ENCODE peak calls at places on chromosome 11, in six cellular contexts. Z is PC-3, R is GM23338, F is mammary epithelial cell, U is fibroblast of lung, P is H9. H is an unnamed sample. For H3K79me2, the result is how much of the 10 kb centered on the place peaks cover.

GRCh38 chr11:2844996-2845395 is 40.6 kb downstream of the CDKN1C start:
- DNase-seq in P (no peak), F (no peak), Z (no peak), R (no peak), U (no peak), H (no peak)

GRCh38 chr11:3122775-3123201 is 42.3 kb downstream of the OSBPL5 start:
- DNase-seq in P (no peak), Z (no peak), U (no peak), F (no peak), R (no peak), H (no peak)

GRCh38 chr11:126348806-126349582 is 6.5 kb upstream of the ST3GAL4 start:
- DNase-seq in P (no peak), Z (no peak), F (no peak), U (peak), R (no peak), H (no peak)

GRCh38 chr11:12066056-12066798 is 44.2 kb upstream of the MICAL2 start:
- DNase-seq in U (peak), R (no peak), Z (peak), P (no peak), F (peak), H (peak)

GRCh38 chr11:67058506-67058905 is 1.9 kb downstream of the RHOD start:
- DNase-seq in R (no peak), P (no peak), Z (no peak), U (no peak), F (no peak), H (no peak)

GRCh38 chr11:69427337-69427736 is 54.1 kb upstream of the LINC01488 start:
- DNase-seq in U (no peak), F (no peak), R (no peak), Z (no peak), P (no peak), H (no peak)

GRCh38 chr11:34653851-34654490 is 33.1 kb downstream of the EHF start:
- DNase-seq in F (peak), P (no peak), Z (peak), U (peak), R (no peak), H (peak)

GRCh38 chr11:75350743-75351540 is 519 bp downstream of the ARRB1 start:
- DNase-seq in Z (peak), R (peak), P (peak), U (peak), F (no peak), H (no peak)

GRCh38 chr11:1943977-1944376 is 3.2 kb upstream of the MRPL23 start:
- DNase-seq in F (peak), Z (peak), R (no peak), U (no peak), P (no peak), H (no peak)

GRCh38 chr11:28176231-28176853 is 68.2 kb downstream of the METTL15 start:
- DNase-seq in U (peak), R (no peak), P (no peak), Z (peak), F (peak), H (no peak)

GRCh38 chr11:93652161-93652597 is 9.3 kb upstream of the CEP295 start:
- DNase-seq in P (no peak), R (peak), F (peak), U (peak), Z (peak), H (peak)

GRCh38 chr11:106961518-106961917 is 56.8 kb downstream of the GUCY1A2 start:
- DNase-seq in Z (peak), P (no peak), U (peak), R (no peak), F (peak), H (no peak)

GRCh38 chr11:107215006-107215405 is 196.7 kb upstream of the GUCY1A2 start:
- DNase-seq in U (no peak), Z (no peak), R (no peak), F (no peak), P (no peak), H (no peak)

GRCh38 chr11:126007263-126007662 is 55.4 kb downstream of the CDON start:
- DNase-seq in P (no peak), F (peak), U (peak), R (no peak), Z (peak), H (peak)

GRCh38 chr11:9693801-9694553 is 30.1 kb downstream of the SWAP70 start:
- DNase-seq in Z (no peak), R (no peak), U (no peak), P (no peak), F (peak), H (no peak)

GRCh38 chr11:35629914-35630313 is 11.7 kb downstream of the FJX1 start:
- DNase-seq in Z (peak), F (peak), P (no peak), R (no peak), U (peak), H (peak)

GRCh38 chr11:1301220-1302000 is 8.0 kb downstream of the TOLLIP start:
- DNase-seq in U (no peak), Z (no peak), P (peak), R (no peak), F (no peak), H (no peak)

GRCh38 chr11:68832476-68833176 is 9.1 kb downstream of the CPT1A start:
- DNase-seq in F (peak), P (no peak), R (no peak), Z (no peak), U (no peak), H (no peak)

GRCh38 chr11:130403301-130403804 is 25.1 kb downstream of the ADAMTS8 start:
- DNase-seq in Z (peak), U (peak), R (peak), F (peak), P (peak), H (peak)

GRCh38 chr11:61359541-61359940 is 2.1 kb downstream of the CYB561A3 start:
- DNase-seq in U (no peak), P (no peak), R (no peak), Z (no peak), F (no peak), H (peak)

GRCh38 chr11:120608760-120609211 is 97.2 kb downstream of the GRIK4 start:
- DNase-seq in U (peak), P (peak), F (no peak), R (no peak), Z (no peak), H (no peak)

GRCh38 chr11:125072210-125072960 is 9.3 kb downstream of the SLC37A2 start:
- DNase-seq in F (no peak), U (no peak), R (no peak), P (no peak), Z (no peak), H (peak)

GRCh38 chr11:96301818-96302217 is 41.2 kb downstream of the MAML2 start:
- DNase-seq in U (no peak), R (no peak), P (no peak), F (no peak), Z (no peak), H (no peak)

GRCh38 chr11:96303067-96303466 is 39.9 kb downstream of the MAML2 start:
- DNase-seq in R (no peak), U (peak), F (peak), Z (peak), P (no peak), H (peak)

GRCh38 chr11:96294289-96294688 is 48.7 kb downstream of the MAML2 start:
- DNase-seq in U (no peak), R (no peak), F (no peak), Z (no peak), P (no peak), H (no peak)

GRCh38 chr11:96303980-96304379 is 39.0 kb downstream of the MAML2 start:
- DNase-seq in Z (no peak), U (no peak), F (no peak), P (no peak), R (no peak), H (no peak)

DNA sequence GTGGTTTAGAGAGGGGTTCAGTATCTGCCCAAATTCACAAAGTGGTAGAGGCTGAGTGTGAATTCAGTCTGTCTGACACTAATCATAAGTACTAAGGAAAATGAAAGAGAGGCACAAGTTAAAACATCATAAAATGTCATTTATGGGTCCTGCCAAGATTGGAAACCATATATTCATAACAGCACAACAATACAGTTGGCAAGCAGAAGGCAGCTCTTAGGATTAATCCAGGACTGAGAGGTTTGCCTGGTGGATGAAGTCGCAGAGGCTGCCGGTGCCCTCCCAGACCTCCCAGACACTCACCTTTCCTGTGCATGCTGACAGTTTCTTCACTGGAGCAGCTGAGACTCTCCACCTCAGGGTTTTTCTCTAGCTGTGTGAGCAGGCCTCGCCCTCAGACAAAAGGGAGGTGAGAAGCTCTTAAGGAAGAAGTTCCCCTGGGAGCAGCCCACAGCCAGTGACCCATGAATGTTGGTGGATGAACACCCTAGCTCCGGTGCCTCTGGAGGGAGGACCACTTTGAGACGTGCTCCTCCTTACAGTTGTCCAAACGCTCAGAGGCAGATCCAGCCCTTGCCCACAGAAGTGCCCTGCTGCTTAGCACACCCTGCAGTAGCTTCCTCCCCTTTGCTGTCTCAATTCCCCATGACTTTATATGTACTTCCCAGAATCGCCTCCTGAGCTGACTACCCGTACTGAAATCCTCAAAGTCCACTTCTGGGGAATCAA is 43.7 kb downstream of the MAML2 start:
- DNase-seq in F (no peak), R (no peak), Z (no peak), P (no peak), U (no peak), H (no peak)
- H3K79me2 ChIP-seq in F (under half), R (under half), Z (under half), P (under half), U (under half), H (half or more)

GRCh38 chr11:47331454-47332302 is 20.8 kb downstream of the MYBPC3 start:
- DNase-seq in R (no peak), U (no peak), P (no peak), F (no peak), Z (no peak), H (no peak)

GRCh38 chr11:47332303-47332711 is 20.2 kb downstream of the MYBPC3 start:
- DNase-seq in F (no peak), R (no peak), Z (no peak), P (no peak), U (no peak), H (no peak)

GRCh38 chr11:47328449-47329390 is 23.8 kb downstream of the MYBPC3 start:
- DNase-seq in Z (no peak), F (no peak), P (no peak), R (no peak), U (no peak), H (peak)

GRCh38 chr11:47329431-47329993 is 23.0 kb downstream of the MYBPC3 start:
- DNase-seq in P (no peak), Z (no peak), F (no peak), R (no peak), U (no peak), H (no peak)

GRCh38 chr11:47330002-47330911 is 22.2 kb downstream of the MYBPC3 start:
- DNase-seq in P (peak), R (peak), U (no peak), F (no peak), Z (no peak), H (no peak)
- H3K27ac ChIP-seq in P (no peak), R (no peak), U (no peak), F (no peak), Z (no peak), H (peak)

DNA sequence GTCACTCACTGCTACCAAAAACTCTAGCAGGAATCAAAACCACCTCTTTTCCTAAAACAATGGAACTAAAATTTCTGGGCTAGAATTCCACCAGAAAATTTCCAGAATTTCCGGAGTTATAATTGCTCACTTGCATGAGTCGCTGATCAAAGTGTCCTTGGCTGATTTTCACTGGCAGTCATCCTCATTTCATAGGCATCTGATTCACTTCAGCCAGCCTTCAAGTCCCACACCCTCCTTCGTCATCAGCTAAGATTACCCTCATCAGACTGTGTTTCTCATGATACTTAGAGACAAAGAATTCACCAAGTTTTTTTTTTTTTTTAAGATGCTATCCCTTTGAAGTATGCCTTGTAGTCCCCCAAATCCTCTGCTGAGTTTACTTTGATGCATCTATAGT is 71.4 kb upstream of the RAB38 start:
- DNase-seq in P (no peak), F (peak), Z (peak), R (no peak), U (peak), H (no peak)
- TF ChIP-seq CTCF in P (no peak), F (no peak), Z (no peak), R (no peak), U (no peak), H (no peak)

DNA sequence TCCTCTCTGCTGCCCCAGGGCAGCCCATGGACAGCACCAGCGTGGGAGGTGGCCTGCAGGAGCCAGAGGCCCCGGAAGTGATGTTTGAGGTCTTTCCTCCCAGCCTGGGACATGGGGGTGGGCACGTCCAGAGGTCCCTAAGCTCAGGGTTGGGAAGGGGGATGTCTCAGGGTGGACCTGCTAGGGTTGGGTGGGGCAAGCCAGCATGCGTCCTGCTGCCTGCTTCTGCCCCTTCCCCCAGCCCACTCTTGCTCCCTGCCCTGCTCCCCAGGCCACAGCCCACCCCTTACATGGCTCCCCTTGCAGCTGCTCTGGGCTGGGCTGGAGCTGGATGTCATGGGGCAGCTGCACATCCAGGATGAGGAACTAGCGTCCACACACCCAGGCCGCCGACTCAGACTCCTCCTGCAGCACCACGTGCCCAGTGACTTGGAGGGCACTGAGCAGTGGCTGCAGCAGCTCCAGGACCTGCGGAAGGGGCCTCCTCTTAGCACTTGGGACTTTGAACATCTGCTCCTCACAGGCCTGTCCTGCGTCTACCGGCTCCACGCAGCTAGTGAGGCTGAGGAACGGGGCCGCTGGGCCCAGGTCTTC is 1.4 kb downstream of the FAM180B start:
- DNase-seq in R (no peak), U (no peak), Z (no peak), F (no peak), P (no peak), H (no peak)
- H3K79me2 ChIP-seq in R (under half), U (under half), Z (under half), F (under half), P (under half), H (under half)

H was measured in hepatocyte.